ENCODE peak calls at places on chromosomes 13 and 19, in eight cellular contexts. I, Q, J, K, G, A, M and V are unnamed samples.

GRCh38 chr13:49023441-49023840 is 47.7 kb downstream of the FNDC3A start:
- DNase-seq in I (no peak), Q (no peak), J (no peak), K (no peak), G (peak; percentile 85), A (no peak), M (no peak), V (no peak)

GRCh38 chr19:3556978-3557460 is 367 bp downstream of the MFSD12 start:
- DNase-seq in I (peak; percentile 74), Q (peak; percentile 72), J (no peak), K (peak; percentile 88), G (no peak), A (no peak), M (peak; percentile 80), V (no peak)

GRCh38 chr19:45865269-45865948 is 1.3 kb downstream of the FOXA3 start:
- DNase-seq in I (no peak), Q (no peak), J (no peak), K (peak; percentile 60), G (no peak), A (no peak), M (no peak), V (no peak)

GRCh38 chr13:57673197-57673596 is 41.7 kb downstream of the PCDH17 start:
- DNase-seq in I (no peak), Q (no peak), J (no peak), K (no peak), G (no peak), A (no peak), M (no peak), V (no peak)

GRCh38 chr13:47908200-47908902 is 92.7 kb downstream of the SUCLA2 start:
- DNase-seq in I (no peak), Q (no peak), J (no peak), K (no peak), G (peak; percentile 22), A (no peak), M (no peak), V (no peak)

GRCh38 chr13:99093997-99094396 is 106.7 kb upstream of the UBAC2 start:
- DNase-seq in I (no peak), Q (no peak), J (no peak), K (no peak), G (no peak), A (no peak), M (no peak), V (no peak)

GRCh38 chr19:41708481-41708880 is at the start of gene CEACAM5:
- DNase-seq in I (no peak), Q (no peak), J (no peak), K (no peak), G (no peak), A (no peak), M (no peak), V (no peak)

GRCh38 chr13:102977471-102977870 is 88.7 kb downstream of the SLC10A2 start:
- DNase-seq in I (no peak), Q (no peak), J (no peak), K (no peak), G (no peak), A (no peak), M (no peak), V (no peak)

GRCh38 chr13:40776681-40777165 is 5.7 kb upstream of the MRPS31 start:
- DNase-seq in I (peak; percentile 73), Q (peak; percentile 79), J (no peak), K (peak; percentile 80), G (peak; percentile 23), A (no peak), M (peak; percentile 76), V (peak; percentile 84)

GRCh38 chr13:98775844-98776598 is 23.5 kb upstream of the SLC15A1 start:
- DNase-seq in I (no peak), Q (no peak), J (no peak), K (peak; percentile 57), G (peak; percentile 27), A (peak; percentile 74), M (no peak), V (no peak)

GRCh38 chr13:91962946-91963345 is 564.5 kb downstream of the GPC5 start:
- DNase-seq in I (no peak), Q (no peak), J (no peak), K (no peak), G (no peak), A (no peak), M (no peak), V (no peak)

GRCh38 chr19:7415163-7415856 is 66.6 kb downstream of the ARHGEF18 start:
- DNase-seq in I (no peak), Q (no peak), J (no peak), K (no peak), G (peak; percentile 78), A (no peak), M (no peak), V (no peak)

GRCh38 chr13:99376924-99377323 is 69.7 kb upstream of the GPR183 start:
- DNase-seq in I (no peak), Q (no peak), J (no peak), K (no peak), G (no peak), A (peak; percentile 46), M (no peak), V (peak; percentile 68)

GRCh38 chr19:19134687-19135158 is 3.6 kb downstream of the TMEM161A start:
- DNase-seq in I (peak; percentile 34), Q (peak; percentile 69), J (no peak), K (peak; percentile 87), G (no peak), A (no peak), M (peak; percentile 29), V (no peak)

GRCh38 chr19:3868770-3869456 is at the start of gene ZFR2:
- DNase-seq in I (peak; percentile 18), Q (peak; percentile 50), J (no peak), K (peak; percentile 60), G (no peak), A (no peak), M (peak; percentile 12), V (no peak)

GRCh38 chr19:34253711-34254551 is 423 bp upstream of the GARRE1 start:
- DNase-seq in I (no peak), Q (no peak), J (no peak), K (peak; percentile 96), G (peak; percentile 55), A (peak; percentile 97), M (no peak), V (peak; percentile 94)

GRCh38 chr13:85266771-85267170 is 532.4 kb downstream of the SLITRK6 start:
- DNase-seq in I (no peak), Q (no peak), J (no peak), K (no peak), G (no peak), A (no peak), M (no peak), V (no peak)

GRCh38 chr13:25252229-25252628 is 35.1 kb downstream of the MTMR6 start:
- DNase-seq in I (no peak), Q (no peak), J (no peak), K (no peak), G (no peak), A (no peak), M (no peak), V (no peak)

GRCh38 chr19:57302020-57302465 is 18.2 kb upstream of the ZNF543 start:
- DNase-seq in I (no peak), Q (no peak), J (no peak), K (no peak), G (peak; percentile 97), A (no peak), M (no peak), V (no peak)